ENCODE peak calls at places on chromosomes 13 and 19, in nine cellular contexts. One of them, this sample, is unnamed.

GRCh38 chr13:95386370-95386769 is 85.1 kb upstream of the ABCC4 start:
- DNase-seq in body of pancreas: no peak
- DNase-seq in fibroblast of lung: no peak
- DNase-seq in uterus: no peak
- DNase-seq in tibial nerve: no peak
- DNase-seq in stomach: no peak
- DNase-seq in OCI-LY7: no peak
- DNase-seq in esophagus squamous epithelium: no peak
- DNase-seq in pancreas: no peak
- DNase-seq in this sample: no peak

GRCh38 chr19:49614096-49614857 is 23.3 kb downstream of the PRR12 start:
- DNase-seq in body of pancreas: no peak
- DNase-seq in fibroblast of lung: peak; percentile 80
- DNase-seq in uterus: no peak
- DNase-seq in tibial nerve: no peak
- DNase-seq in stomach: no peak
- DNase-seq in OCI-LY7: no peak
- DNase-seq in esophagus squamous epithelium: no peak
- DNase-seq in pancreas: no peak
- DNase-seq in this sample: no peak

GRCh38 chr13:50081106-50081898 is 66.1 kb downstream of the KCNRG start:
- DNase-seq in body of pancreas: peak; percentile 45
- DNase-seq in fibroblast of lung: no peak
- DNase-seq in uterus: peak; percentile 36
- DNase-seq in tibial nerve: no peak
- DNase-seq in stomach: peak; percentile 48
- DNase-seq in OCI-LY7: peak; percentile 58
- DNase-seq in esophagus squamous epithelium: peak; percentile 14
- DNase-seq in pancreas: peak; percentile 67
- DNase-seq in this sample: peak; percentile 43

GRCh38 chr19:46603195-46603637 is 2.1 kb downstream of the CALM3 start:
- DNase-seq in body of pancreas: peak; percentile 90
- DNase-seq in fibroblast of lung: no peak
- DNase-seq in uterus: no peak
- DNase-seq in tibial nerve: no peak
- DNase-seq in stomach: peak; percentile 59
- DNase-seq in OCI-LY7: no peak
- DNase-seq in esophagus squamous epithelium: no peak
- DNase-seq in pancreas: peak; percentile 74
- DNase-seq in this sample: no peak

GRCh38 chr13:90197722-90198121 is 1149.8 kb upstream of the MIR17HG start:
- DNase-seq in body of pancreas: no peak
- DNase-seq in fibroblast of lung: peak; percentile 9
- DNase-seq in uterus: no peak
- DNase-seq in tibial nerve: no peak
- DNase-seq in stomach: no peak
- DNase-seq in OCI-LY7: no peak
- DNase-seq in esophagus squamous epithelium: no peak
- DNase-seq in pancreas: no peak
- DNase-seq in this sample: no peak

GRCh38 chr13:95267662-95268369 is 33.4 kb downstream of the ABCC4 start:
- DNase-seq in body of pancreas: no peak
- DNase-seq in fibroblast of lung: peak; percentile 94
- DNase-seq in uterus: no peak
- DNase-seq in tibial nerve: no peak
- DNase-seq in stomach: peak; percentile 33
- DNase-seq in OCI-LY7: no peak
- DNase-seq in esophagus squamous epithelium: no peak
- DNase-seq in pancreas: no peak
- DNase-seq in this sample: no peak

GRCh38 chr13:46288570-46289259 is 77.0 kb downstream of the LRRC63 start:
- DNase-seq in body of pancreas: no peak
- DNase-seq in fibroblast of lung: peak; percentile 64
- DNase-seq in uterus: no peak
- DNase-seq in tibial nerve: no peak
- DNase-seq in stomach: no peak
- DNase-seq in OCI-LY7: peak; percentile 67
- DNase-seq in esophagus squamous epithelium: no peak
- DNase-seq in pancreas: no peak
- DNase-seq in this sample: no peak

GRCh38 chr19:5166262-5166661 is 174.3 kb downstream of the PTPRS start:
- DNase-seq in body of pancreas: no peak
- DNase-seq in fibroblast of lung: peak; percentile 42
- DNase-seq in uterus: no peak
- DNase-seq in tibial nerve: no peak
- DNase-seq in stomach: no peak
- DNase-seq in OCI-LY7: no peak
- DNase-seq in esophagus squamous epithelium: no peak
- DNase-seq in pancreas: no peak
- DNase-seq in this sample: no peak

GRCh38 chr13:40982772-40983171 is 36.3 kb downstream of the ELF1 start:
- DNase-seq in body of pancreas: peak; percentile 67
- DNase-seq in fibroblast of lung: peak; percentile 59
- DNase-seq in uterus: no peak
- DNase-seq in tibial nerve: no peak
- DNase-seq in stomach: no peak
- DNase-seq in OCI-LY7: peak; percentile 85
- DNase-seq in esophagus squamous epithelium: no peak
- DNase-seq in pancreas: no peak
- DNase-seq in this sample: no peak

GRCh38 chr13:28181413-28181812 is 43.1 kb downstream of the PAN3 start:
- DNase-seq in body of pancreas: no peak
- DNase-seq in fibroblast of lung: no peak
- DNase-seq in uterus: no peak
- DNase-seq in tibial nerve: no peak
- DNase-seq in stomach: no peak
- DNase-seq in OCI-LY7: no peak
- DNase-seq in esophagus squamous epithelium: no peak
- DNase-seq in pancreas: no peak
- DNase-seq in this sample: no peak

GRCh38 chr13:23321534-23322241 is 111.8 kb downstream of the SACS start:
- DNase-seq in body of pancreas: peak; percentile 28
- DNase-seq in fibroblast of lung: peak; percentile 90
- DNase-seq in uterus: peak; percentile 56
- DNase-seq in tibial nerve: no peak
- DNase-seq in stomach: no peak
- DNase-seq in OCI-LY7: no peak
- DNase-seq in esophagus squamous epithelium: no peak
- DNase-seq in pancreas: no peak
- DNase-seq in this sample: no peak

GRCh38 chr13:82803341-82803740 is 1078.9 kb downstream of the SLITRK1 start:
- DNase-seq in body of pancreas: no peak
- DNase-seq in fibroblast of lung: peak; percentile 21
- DNase-seq in uterus: no peak
- DNase-seq in tibial nerve: no peak
- DNase-seq in stomach: no peak
- DNase-seq in OCI-LY7: no peak
- DNase-seq in esophagus squamous epithelium: no peak
- DNase-seq in pancreas: no peak
- DNase-seq in this sample: no peak

GRCh38 chr13:76852991-76853390 is 33.2 kb downstream of the KCTD12 start:
- DNase-seq in body of pancreas: no peak
- DNase-seq in fibroblast of lung: peak; percentile 66
- DNase-seq in uterus: peak; percentile 16
- DNase-seq in tibial nerve: no peak
- DNase-seq in stomach: no peak
- DNase-seq in OCI-LY7: no peak
- DNase-seq in esophagus squamous epithelium: no peak
- DNase-seq in pancreas: no peak
- DNase-seq in this sample: no peak

GRCh38 chr19:50198431-50199253 is 4.8 kb upstream of the MYH14 start:
- DNase-seq in body of pancreas: no peak
- DNase-seq in fibroblast of lung: no peak
- DNase-seq in uterus: no peak
- DNase-seq in tibial nerve: no peak
- DNase-seq in stomach: no peak
- DNase-seq in OCI-LY7: no peak
- DNase-seq in esophagus squamous epithelium: no peak
- DNase-seq in pancreas: no peak
- DNase-seq in this sample: no peak

GRCh38 chr13:85379433-85379832 is 419.8 kb downstream of the SLITRK6 start:
- DNase-seq in body of pancreas: no peak
- DNase-seq in fibroblast of lung: no peak
- DNase-seq in uterus: no peak
- DNase-seq in tibial nerve: no peak
- DNase-seq in stomach: no peak
- DNase-seq in OCI-LY7: peak; percentile 32
- DNase-seq in esophagus squamous epithelium: no peak
- DNase-seq in pancreas: no peak
- DNase-seq in this sample: no peak

DNA sequence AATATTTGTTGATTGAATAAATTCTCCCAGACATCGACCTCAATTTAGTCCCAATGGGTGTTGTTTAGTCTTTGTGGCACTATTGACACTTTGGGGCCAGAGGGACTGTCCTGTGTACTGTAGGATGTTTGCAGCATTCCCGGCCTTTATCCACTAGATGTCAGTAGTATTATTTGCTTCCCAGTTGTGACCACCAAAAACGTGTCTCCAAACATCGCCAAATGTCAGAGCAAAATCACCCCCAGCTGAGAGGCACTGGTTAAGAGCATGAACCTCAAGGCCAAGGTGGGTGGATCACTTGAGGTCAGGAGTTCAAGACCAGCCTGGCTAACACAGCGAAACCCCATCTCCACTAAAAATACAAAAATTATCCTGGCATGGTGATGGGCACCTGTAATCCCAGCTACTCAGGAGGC is 15.4 kb downstream of the NLRP12 start:
- DNase-seq in body of pancreas: no peak
- DNase-seq in fibroblast of lung: peak; percentile 54
- DNase-seq in uterus: no peak
- DNase-seq in tibial nerve: no peak
- DNase-seq in stomach: no peak
- DNase-seq in OCI-LY7: peak; percentile 22
- DNase-seq in esophagus squamous epithelium: no peak
- DNase-seq in pancreas: no peak
- DNase-seq in this sample: no peak
- TF ChIP-seq CTCF in body of pancreas: no peak
- TF ChIP-seq CTCF in fibroblast of lung: peak; percentile 70
- TF ChIP-seq CTCF in uterus: no peak
- TF ChIP-seq CTCF in tibial nerve: no peak
- TF ChIP-seq CTCF in stomach: no peak
- TF ChIP-seq CTCF in OCI-LY7: peak; percentile 67
- TF ChIP-seq CTCF in esophagus squamous epithelium: peak; percentile 42
- TF ChIP-seq CTCF in pancreas: no peak
- TF ChIP-seq CTCF in this sample: no peak

GRCh38 chr19:2289714-2290435 is 7.9 kb upstream of the PEAK3 start:
- DNase-seq in body of pancreas: peak; percentile 62
- DNase-seq in fibroblast of lung: no peak
- DNase-seq in uterus: no peak
- DNase-seq in tibial nerve: no peak
- DNase-seq in stomach: peak; percentile 41
- DNase-seq in OCI-LY7: peak; percentile 90
- DNase-seq in esophagus squamous epithelium: no peak
- DNase-seq in pancreas: no peak
- DNase-seq in this sample: no peak

GRCh38 chr19:2291185-2291751 is 9.3 kb upstream of the PEAK3 start:
- DNase-seq in body of pancreas: no peak
- DNase-seq in fibroblast of lung: no peak
- DNase-seq in uterus: no peak
- DNase-seq in tibial nerve: no peak
- DNase-seq in stomach: no peak
- DNase-seq in OCI-LY7: no peak
- DNase-seq in esophagus squamous epithelium: no peak
- DNase-seq in pancreas: no peak
- DNase-seq in this sample: no peak

GRCh38 chr19:2288010-2288742 is 6.2 kb upstream of the PEAK3 start:
- DNase-seq in body of pancreas: no peak
- DNase-seq in fibroblast of lung: no peak
- DNase-seq in uterus: no peak
- DNase-seq in tibial nerve: no peak
- DNase-seq in stomach: no peak
- DNase-seq in OCI-LY7: no peak
- DNase-seq in esophagus squamous epithelium: no peak
- DNase-seq in pancreas: no peak
- DNase-seq in this sample: no peak

GRCh38 chr19:2288743-2289713 is 7.1 kb upstream of the PEAK3 start:
- DNase-seq in body of pancreas: no peak
- DNase-seq in fibroblast of lung: no peak
- DNase-seq in uterus: no peak
- DNase-seq in tibial nerve: no peak
- DNase-seq in stomach: no peak
- DNase-seq in OCI-LY7: no peak
- DNase-seq in esophagus squamous epithelium: no peak
- DNase-seq in pancreas: no peak
- DNase-seq in this sample: no peak

GRCh38 chr19:2290441-2291184 is 8.6 kb upstream of the PEAK3 start:
- DNase-seq in body of pancreas: no peak
- DNase-seq in fibroblast of lung: no peak
- DNase-seq in uterus: no peak
- DNase-seq in tibial nerve: no peak
- DNase-seq in stomach: no peak
- DNase-seq in OCI-LY7: no peak
- DNase-seq in esophagus squamous epithelium: no peak
- DNase-seq in pancreas: no peak
- DNase-seq in this sample: no peak
- H3K4me3 ChIP-seq in body of pancreas: no peak overlapping the region
- H3K4me3 ChIP-seq in fibroblast of lung: no peak overlapping the region
- H3K4me3 ChIP-seq in uterus: no peak overlapping the region
- H3K4me3 ChIP-seq in tibial nerve: peak overlapping the region; percentile 10
- H3K4me3 ChIP-seq in stomach: peak overlapping the region; percentile 41
- H3K4me3 ChIP-seq in OCI-LY7: peak overlapping the region; percentile 73
- H3K4me3 ChIP-seq in esophagus squamous epithelium: peak overlapping the region; percentile 13
- H3K4me3 ChIP-seq in pancreas: no peak overlapping the region
- H3K4me3 ChIP-seq in this sample: peak overlapping the region; percentile 1

GRCh38 chr13:47790755-47791154 is 210.3 kb downstream of the SUCLA2 start:
- DNase-seq in body of pancreas: no peak
- DNase-seq in fibroblast of lung: no peak
- DNase-seq in uterus: no peak
- DNase-seq in tibial nerve: no peak
- DNase-seq in stomach: no peak
- DNase-seq in OCI-LY7: no peak
- DNase-seq in esophagus squamous epithelium: no peak
- DNase-seq in pancreas: no peak
- DNase-seq in this sample: no peak

DNA sequence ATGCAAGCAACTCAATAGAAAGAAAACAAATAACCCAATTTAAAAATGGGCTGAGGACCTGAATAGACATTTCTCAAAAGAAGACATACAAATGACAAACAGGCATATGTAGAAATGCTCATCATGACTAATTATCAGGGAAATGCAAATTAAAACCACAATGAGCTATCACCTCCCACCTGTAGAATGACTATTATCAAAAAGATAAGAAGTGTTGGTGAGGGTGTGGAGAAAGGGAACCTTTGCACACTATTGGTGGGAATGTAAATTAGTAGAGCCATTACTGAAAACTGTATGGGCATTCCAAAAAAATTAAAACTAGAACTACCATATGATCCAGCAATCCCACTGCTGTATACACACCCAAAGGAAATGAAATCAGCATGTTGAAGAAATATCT is 212.2 kb downstream of the SUCLA2 start:
- DNase-seq in body of pancreas: no peak
- DNase-seq in fibroblast of lung: no peak
- DNase-seq in uterus: no peak
- DNase-seq in tibial nerve: no peak
- DNase-seq in stomach: no peak
- DNase-seq in OCI-LY7: no peak
- DNase-seq in esophagus squamous epithelium: no peak
- DNase-seq in pancreas: no peak
- DNase-seq in this sample: no peak
- H3K4me1 ChIP-seq in body of pancreas: no peaks in the 10 kb centered on the region
- H3K4me1 ChIP-seq in fibroblast of lung: no peaks in the 10 kb centered on the region
- H3K4me1 ChIP-seq in uterus: no peaks in the 10 kb centered on the region
- H3K4me1 ChIP-seq in tibial nerve: no peaks in the 10 kb centered on the region
- H3K4me1 ChIP-seq in stomach: no peaks in the 10 kb centered on the region
- H3K4me1 ChIP-seq in OCI-LY7: no peaks in the 10 kb centered on the region
- H3K4me1 ChIP-seq in esophagus squamous epithelium: no peaks in the 10 kb centered on the region
- H3K4me1 ChIP-seq in pancreas: no peaks in the 10 kb centered on the region
- H3K4me1 ChIP-seq in this sample: no peaks in the 10 kb centered on the region

GRCh38 chr13:42354246-42355117 is 82.5 kb downstream of the AKAP11 start:
- DNase-seq in body of pancreas: no peak
- DNase-seq in fibroblast of lung: peak; percentile 79
- DNase-seq in uterus: no peak
- DNase-seq in tibial nerve: no peak
- DNase-seq in stomach: no peak
- DNase-seq in OCI-LY7: peak; percentile 12
- DNase-seq in esophagus squamous epithelium: no peak
- DNase-seq in pancreas: no peak
- DNase-seq in this sample: no peak
- TF ChIP-seq CTCF in body of pancreas: no peak
- TF ChIP-seq CTCF in fibroblast of lung: peak; percentile 40
- TF ChIP-seq CTCF in uterus: no peak
- TF ChIP-seq CTCF in tibial nerve: no peak
- TF ChIP-seq CTCF in stomach: no peak
- TF ChIP-seq CTCF in OCI-LY7: no peak
- TF ChIP-seq CTCF in esophagus squamous epithelium: no peak
- TF ChIP-seq CTCF in pancreas: no peak
- TF ChIP-seq CTCF in this sample: no peak